ENCODE peak calls at places on chromosomes 2 and 18, in six cellular contexts. I, H, Q, L, G and U are unnamed samples.
A peak's percentile ranks its signal among the peaks of the same experiment; 100 is the strongest.

GRCh38 chr2:145273840-145274239 is 753.9 kb upstream of the ZEB2 start:
- DNase-seq in Q (peak; percentile 55), I (no peak), H (no peak), L (no peak), G (no peak), U (no peak)

GRCh38 chr2:134155134-134155533 is 98.7 kb upstream of the MGAT5 start:
- DNase-seq in Q (no peak), H (no peak), I (no peak), L (no peak), G (no peak), U (no peak)

GRCh38 chr18:33821503-33821902 is 243.5 kb downstream of the ASXL3 start:
- DNase-seq in H (no peak), Q (peak; percentile 66), I (no peak), L (no peak), G (no peak), U (no peak)

GRCh38 chr2:58762176-58762781 is 521.2 kb upstream of the FANCL start:
- DNase-seq in I (peak; percentile 25), L (peak; percentile 69), H (no peak), Q (peak; percentile 81), G (no peak), U (peak; percentile 17)

GRCh38 chr2:192197387-192197786 is 2.7 kb upstream of the TMEFF2 start:
- DNase-seq in I (no peak), H (no peak), Q (peak; percentile 40), L (peak; percentile 13), G (no peak), U (no peak)

GRCh38 chr18:21831413-21831831 is 90.8 kb downstream of the MIB1 start:
- DNase-seq in H (no peak), G (no peak), L (no peak), I (peak; percentile 41), Q (no peak), U (peak; percentile 2)

GRCh38 chr2:173653427-173653795 is 298.7 kb downstream of the CDCA7 start:
- DNase-seq in H (no peak), L (no peak), G (no peak), I (no peak), Q (no peak), U (no peak)

GRCh38 chr2:168116448-168116847 is 130.9 kb downstream of the STK39 start:
- DNase-seq in L (no peak), I (no peak), G (no peak), Q (peak; percentile 9), H (no peak), U (no peak)

GRCh38 chr2:70732736-70733427 is 35.1 kb downstream of the ADD2 start:
- DNase-seq in Q (no peak), I (no peak), G (no peak), H (no peak), L (no peak), U (no peak)

GRCh38 chr2:58042486-58042970 is 4.1 kb upstream of the VRK2 start:
- DNase-seq in L (peak; percentile 92), G (no peak), Q (peak; percentile 92), H (no peak), I (no peak), U (no peak)

GRCh38 chr18:37716106-37716708 is 150.6 kb upstream of the CELF4 start:
- DNase-seq in Q (no peak), G (no peak), L (no peak), H (no peak), I (no peak), U (no peak)

GRCh38 chr2:62307469-62308389 is 111.8 kb downstream of the B3GNT2 start:
- DNase-seq in H (no peak), I (no peak), L (no peak), G (no peak), Q (no peak), U (no peak)

GRCh38 chr2:24400207-24400907 is 40.0 kb upstream of the ITSN2 start:
- DNase-seq in I (no peak), L (no peak), Q (no peak), G (no peak), H (no peak), U (no peak)

GRCh38 chr18:80175451-80176235 is 66.6 kb downstream of the ADNP2 start:
- DNase-seq in Q (peak; percentile 54), I (no peak), G (peak; percentile 8), H (no peak), L (no peak), U (no peak)

GRCh38 chr18:21267370-21267769 is 25.3 kb downstream of the GREB1L start:
- DNase-seq in Q (no peak), L (no peak), H (no peak), I (no peak), G (no peak), U (no peak)

GRCh38 chr2:38146302-38146916 is 70.5 kb upstream of the CYP1B1 start:
- DNase-seq in Q (peak; percentile 86), G (peak; percentile 38), I (peak; percentile 26), H (no peak), L (peak; percentile 65), U (no peak)

GRCh38 chr2:236874866-236875481 is 210.7 kb upstream of the COPS8 start:
- DNase-seq in Q (no peak), H (no peak), L (no peak), G (no peak), I (no peak), U (no peak)

GRCh38 chr2:96138146-96139145 is at the start of gene ASTL:
- DNase-seq in Q (peak; percentile 47), H (no peak), G (peak; percentile 35), L (peak; percentile 39), I (no peak), U (no peak)

GRCh38 chr2:1690056-1690775 is 54.1 kb downstream of the PXDN start:
- DNase-seq in I (no peak), G (no peak), L (no peak), H (no peak), Q (no peak), U (no peak)

GRCh38 chr2:43513796-43514195 is 82.0 kb downstream of the THADA start:
- DNase-seq in Q (no peak), I (no peak), G (no peak), L (no peak), H (no peak), U (no peak)

GRCh38 chr2:64062840-64063239 is 43.6 kb upstream of the VPS54 start:
- DNase-seq in G (no peak), L (peak; percentile 31), H (no peak), I (no peak), Q (peak; percentile 91), U (no peak)

GRCh38 chr2:64036343-64036742 is 17.1 kb upstream of the VPS54 start:
- DNase-seq in G (peak; percentile 42), L (no peak), Q (no peak), H (no peak), I (no peak), U (no peak)